ENCODE peak calls at places on chromosomes 16 and 17, in four cellular contexts. Q, N, V and U are unnamed samples.
A peak's percentile ranks its signal among the peaks of the same experiment; 100 is the strongest.

GRCh38 chr17:66177048-66177447 is 14.9 kb downstream of the CEP112 start:
- DNase-seq in V (no peak), N (no peak), Q (no peak), U (no peak)

GRCh38 chr16:8632675-8633182 is 11.2 kb downstream of the METTL22 start:
- DNase-seq in N (no peak), V (no peak), Q (no peak), U (no peak)

GRCh38 chr16:1183235-1183907 is 30.5 kb downstream of the CACNA1H start:
- DNase-seq in Q (no peak), V (peak; percentile 41), N (no peak), U (peak; percentile 60)

GRCh38 chr16:19168173-19169080 is at the start of gene SYT17:
- DNase-seq in Q (no peak), V (no peak), N (no peak), U (no peak)

GRCh38 chr17:56629450-56630187 is 36.1 kb downstream of the NOG start:
- DNase-seq in V (peak; percentile 53), N (no peak), Q (no peak), U (peak; percentile 9)

GRCh38 chr17:75517277-75517865 is 1.0 kb downstream of the TSEN54 start:
- DNase-seq in Q (no peak), N (no peak), V (no peak), U (no peak)

GRCh38 chr17:9330903-9331272 is 244.7 kb downstream of the STX8 start:
- DNase-seq in N (no peak), Q (no peak), V (no peak), U (no peak)

GRCh38 chr17:45775576-45776011 is 8.5 kb upstream of the CRHR1 start:
- DNase-seq in V (no peak), Q (no peak), N (no peak), U (no peak)

GRCh38 chr16:89187337-89188063 is 12.8 kb downstream of the SLC22A31 start:
- DNase-seq in N (no peak), Q (no peak), V (peak; percentile 36), U (no peak)

GRCh38 chr16:65769055-65769465 is 597.4 kb upstream of the CDH5 start:
- DNase-seq in Q (peak; percentile 34), N (no peak), V (no peak), U (peak; percentile 3)

GRCh38 chr17:42846594-42847280 is 2.4 kb downstream of the AOC2 start:
- DNase-seq in Q (peak; percentile 20), V (no peak), N (no peak), U (peak; percentile 76)